ENCODE peak calls at places on chromosome 19, in five cellular contexts. One of them, this sample, is unnamed.

GRCh38 chr19:12937243-12938053 is 961 bp upstream of the CALR start:
- DNase-seq in activated CD4-positive, alpha-beta T cell treated with anti-CD3 and anti-CD28 coated beads, Interleukin-2, amount 50 U/mL, for 48 hours: no peak
- DNase-seq in iris pigment epithelial cell: no peak
- DNase-seq in stimulated activated CD4-positive, alpha-beta T cell treated with anti-CD3 and anti-CD28 coated beads, Interleukin-2, amount 100 ng/mL, for 48 hours: no peak
- DNase-seq in glutamatergic neuron: peak
- DNase-seq in this sample: no peak

GRCh38 chr19:17357724-17358123 is 19.4 kb downstream of the PLVAP start:
- DNase-seq in iris pigment epithelial cell: no peak
- DNase-seq in activated CD4-positive, alpha-beta T cell treated with anti-CD3 and anti-CD28 coated beads, Interleukin-2, amount 50 U/mL, for 48 hours: no peak
- DNase-seq in stimulated activated CD4-positive, alpha-beta T cell treated with anti-CD3 and anti-CD28 coated beads, Interleukin-2, amount 100 ng/mL, for 48 hours: no peak
- DNase-seq in glutamatergic neuron: no peak
- DNase-seq in this sample: peak

GRCh38 chr19:55216461-55217198 is 7.3 kb upstream of the PTPRH start:
- DNase-seq in activated CD4-positive, alpha-beta T cell treated with anti-CD3 and anti-CD28 coated beads, Interleukin-2, amount 50 U/mL, for 48 hours: peak
- DNase-seq in stimulated activated CD4-positive, alpha-beta T cell treated with anti-CD3 and anti-CD28 coated beads, Interleukin-2, amount 100 ng/mL, for 48 hours: peak
- DNase-seq in glutamatergic neuron: peak
- DNase-seq in iris pigment epithelial cell: peak
- DNase-seq in this sample: peak

GRCh38 chr19:15291089-15291488 is 41.2 kb downstream of the BRD4 start:
- DNase-seq in glutamatergic neuron: no peak
- DNase-seq in activated CD4-positive, alpha-beta T cell treated with anti-CD3 and anti-CD28 coated beads, Interleukin-2, amount 50 U/mL, for 48 hours: no peak
- DNase-seq in iris pigment epithelial cell: peak
- DNase-seq in stimulated activated CD4-positive, alpha-beta T cell treated with anti-CD3 and anti-CD28 coated beads, Interleukin-2, amount 100 ng/mL, for 48 hours: no peak
- DNase-seq in this sample: no peak

GRCh38 chr19:10346509-10346908 is 7.1 kb upstream of the ICAM3 start:
- DNase-seq in activated CD4-positive, alpha-beta T cell treated with anti-CD3 and anti-CD28 coated beads, Interleukin-2, amount 50 U/mL, for 48 hours: no peak
- DNase-seq in iris pigment epithelial cell: peak
- DNase-seq in glutamatergic neuron: no peak
- DNase-seq in stimulated activated CD4-positive, alpha-beta T cell treated with anti-CD3 and anti-CD28 coated beads, Interleukin-2, amount 100 ng/mL, for 48 hours: no peak
- DNase-seq in this sample: no peak

GRCh38 chr19:14167594-14168138 is 31.3 kb upstream of the ASF1B start:
- DNase-seq in iris pigment epithelial cell: no peak
- DNase-seq in glutamatergic neuron: no peak
- DNase-seq in stimulated activated CD4-positive, alpha-beta T cell treated with anti-CD3 and anti-CD28 coated beads, Interleukin-2, amount 100 ng/mL, for 48 hours: no peak
- DNase-seq in activated CD4-positive, alpha-beta T cell treated with anti-CD3 and anti-CD28 coated beads, Interleukin-2, amount 50 U/mL, for 48 hours: peak
- DNase-seq in this sample: no peak

GRCh38 chr19:31338069-31338767 is 11.0 kb downstream of the TSHZ3 start:
- DNase-seq in activated CD4-positive, alpha-beta T cell treated with anti-CD3 and anti-CD28 coated beads, Interleukin-2, amount 50 U/mL, for 48 hours: no peak
- DNase-seq in glutamatergic neuron: peak
- DNase-seq in stimulated activated CD4-positive, alpha-beta T cell treated with anti-CD3 and anti-CD28 coated beads, Interleukin-2, amount 100 ng/mL, for 48 hours: no peak
- DNase-seq in iris pigment epithelial cell: peak
- DNase-seq in this sample: peak

GRCh38 chr19:21907516-21907915 is 71.5 kb upstream of the ZNF43 start:
- DNase-seq in activated CD4-positive, alpha-beta T cell treated with anti-CD3 and anti-CD28 coated beads, Interleukin-2, amount 50 U/mL, for 48 hours: no peak
- DNase-seq in glutamatergic neuron: no peak
- DNase-seq in iris pigment epithelial cell: no peak
- DNase-seq in stimulated activated CD4-positive, alpha-beta T cell treated with anti-CD3 and anti-CD28 coated beads, Interleukin-2, amount 100 ng/mL, for 48 hours: no peak
- DNase-seq in this sample: no peak

GRCh38 chr19:13089139-13089856 is 13.4 kb downstream of the LYL1 start:
- DNase-seq in glutamatergic neuron: no peak
- DNase-seq in activated CD4-positive, alpha-beta T cell treated with anti-CD3 and anti-CD28 coated beads, Interleukin-2, amount 50 U/mL, for 48 hours: no peak
- DNase-seq in stimulated activated CD4-positive, alpha-beta T cell treated with anti-CD3 and anti-CD28 coated beads, Interleukin-2, amount 100 ng/mL, for 48 hours: no peak
- DNase-seq in iris pigment epithelial cell: no peak
- DNase-seq in this sample: peak

GRCh38 chr19:16328824-16329482 is 4.3 kb downstream of the KLF2 start:
- DNase-seq in activated CD4-positive, alpha-beta T cell treated with anti-CD3 and anti-CD28 coated beads, Interleukin-2, amount 50 U/mL, for 48 hours: no peak
- DNase-seq in stimulated activated CD4-positive, alpha-beta T cell treated with anti-CD3 and anti-CD28 coated beads, Interleukin-2, amount 100 ng/mL, for 48 hours: no peak
- DNase-seq in glutamatergic neuron: no peak
- DNase-seq in iris pigment epithelial cell: no peak
- DNase-seq in this sample: peak

GRCh38 chr19:48249502-48250014 is 6.2 kb downstream of the CARD8 start:
- DNase-seq in stimulated activated CD4-positive, alpha-beta T cell treated with anti-CD3 and anti-CD28 coated beads, Interleukin-2, amount 100 ng/mL, for 48 hours: peak
- DNase-seq in activated CD4-positive, alpha-beta T cell treated with anti-CD3 and anti-CD28 coated beads, Interleukin-2, amount 50 U/mL, for 48 hours: peak
- DNase-seq in glutamatergic neuron: no peak
- DNase-seq in iris pigment epithelial cell: peak
- DNase-seq in this sample: no peak

GRCh38 chr19:39506944-39507714 is 7.8 kb upstream of the SELENOV start:
- DNase-seq in stimulated activated CD4-positive, alpha-beta T cell treated with anti-CD3 and anti-CD28 coated beads, Interleukin-2, amount 100 ng/mL, for 48 hours: peak
- DNase-seq in glutamatergic neuron: peak
- DNase-seq in iris pigment epithelial cell: peak
- DNase-seq in activated CD4-positive, alpha-beta T cell treated with anti-CD3 and anti-CD28 coated beads, Interleukin-2, amount 50 U/mL, for 48 hours: peak
- DNase-seq in this sample: peak

GRCh38 chr19:45646345-45646698 is 7.1 kb upstream of the EML2 start:
- DNase-seq in glutamatergic neuron: no peak
- DNase-seq in iris pigment epithelial cell: no peak
- DNase-seq in stimulated activated CD4-positive, alpha-beta T cell treated with anti-CD3 and anti-CD28 coated beads, Interleukin-2, amount 100 ng/mL, for 48 hours: no peak
- DNase-seq in activated CD4-positive, alpha-beta T cell treated with anti-CD3 and anti-CD28 coated beads, Interleukin-2, amount 50 U/mL, for 48 hours: no peak
- DNase-seq in this sample: no peak

GRCh38 chr19:5547881-5548280 is 19.9 kb downstream of the TINCR start:
- DNase-seq in iris pigment epithelial cell: peak
- DNase-seq in glutamatergic neuron: peak
- DNase-seq in stimulated activated CD4-positive, alpha-beta T cell treated with anti-CD3 and anti-CD28 coated beads, Interleukin-2, amount 100 ng/mL, for 48 hours: no peak
- DNase-seq in activated CD4-positive, alpha-beta T cell treated with anti-CD3 and anti-CD28 coated beads, Interleukin-2, amount 50 U/mL, for 48 hours: peak
- DNase-seq in this sample: peak

GRCh38 chr19:12720851-12721655 is 2.7 kb downstream of the TNPO2 start:
- DNase-seq in stimulated activated CD4-positive, alpha-beta T cell treated with anti-CD3 and anti-CD28 coated beads, Interleukin-2, amount 100 ng/mL, for 48 hours: no peak
- DNase-seq in activated CD4-positive, alpha-beta T cell treated with anti-CD3 and anti-CD28 coated beads, Interleukin-2, amount 50 U/mL, for 48 hours: peak
- DNase-seq in iris pigment epithelial cell: peak
- DNase-seq in glutamatergic neuron: peak
- DNase-seq in this sample: peak

GRCh38 chr19:58274771-58275199 is 4.0 kb upstream of the ZNF8 start:
- DNase-seq in glutamatergic neuron: no peak
- DNase-seq in stimulated activated CD4-positive, alpha-beta T cell treated with anti-CD3 and anti-CD28 coated beads, Interleukin-2, amount 100 ng/mL, for 48 hours: no peak
- DNase-seq in iris pigment epithelial cell: peak
- DNase-seq in activated CD4-positive, alpha-beta T cell treated with anti-CD3 and anti-CD28 coated beads, Interleukin-2, amount 50 U/mL, for 48 hours: no peak
- DNase-seq in this sample: no peak

GRCh38 chr19:17127671-17128070 is 52.1 kb downstream of the MYO9B start:
- DNase-seq in iris pigment epithelial cell: no peak
- DNase-seq in activated CD4-positive, alpha-beta T cell treated with anti-CD3 and anti-CD28 coated beads, Interleukin-2, amount 50 U/mL, for 48 hours: no peak
- DNase-seq in glutamatergic neuron: no peak
- DNase-seq in stimulated activated CD4-positive, alpha-beta T cell treated with anti-CD3 and anti-CD28 coated beads, Interleukin-2, amount 100 ng/mL, for 48 hours: no peak
- DNase-seq in this sample: no peak